ENCODE peak calls at places on chromosomes 11 and 22, in four cellular contexts. L is fibroblast of the aortic adventitia, Y is GM10248, T is left ventricle myocardium inferior. J is an unnamed sample.

GRCh38 chr11:551131-551530 is 9.4 kb downstream of the LMNTD2 start:
- DNase-seq in L (no peak), Y (no peak), T (no peak), J (no peak)

GRCh38 chr22:24146190-24146616 is 35.1 kb upstream of the SUSD2 start:
- DNase-seq in L (peak), Y (peak), T (no peak), J (no peak)

GRCh38 chr22:36166518-36167220 is 6.1 kb upstream of the APOL3 start:
- DNase-seq in L (no peak), Y (no peak), T (no peak), J (no peak)

GRCh38 chr11:75673977-75674582 is 5.2 kb upstream of the MAP6 start:
- DNase-seq in L (peak), Y (no peak), T (no peak), J (no peak)

GRCh38 chr11:96033054-96033453 is 109.1 kb upstream of the MTMR2 start:
- DNase-seq in L (peak), Y (no peak), T (no peak), J (no peak)

GRCh38 chr22:22076361-22076760 is 93.8 kb upstream of the TOP3B start:
- DNase-seq in L (no peak), Y (no peak), T (no peak), J (peak)

GRCh38 chr11:65316311-65316978 is 1.8 kb downstream of the CDC42EP2 start:
- DNase-seq in L (peak), Y (no peak), T (peak), J (no peak)

GRCh38 chr11:117431436-117431835 is 103.8 kb downstream of the CEP164 start:
- DNase-seq in L (no peak), Y (no peak), T (no peak), J (no peak)

GRCh38 chr11:69202511-69203221 is 46.9 kb downstream of the SMIM38 start:
- DNase-seq in L (no peak), Y (no peak), T (peak), J (no peak)

GRCh38 chr11:66070604-66071325 is 693 bp downstream of the PACS1 start:
- DNase-seq in L (peak), Y (no peak), T (peak), J (peak)

GRCh38 chr11:4065086-4065485 is 29.5 kb upstream of the RRM1 start:
- DNase-seq in L (no peak), Y (no peak), T (no peak), J (no peak)

GRCh38 chr11:4065601-4066377 is 28.8 kb upstream of the RRM1 start:
- DNase-seq in L (peak), Y (no peak), T (no peak), J (no peak)

GRCh38 chr11:4066960-4067359 is 27.6 kb upstream of the RRM1 start:
- DNase-seq in L (no peak), Y (no peak), T (no peak), J (no peak)

GRCh38 chr11:4063348-4063747 is 31.3 kb upstream of the RRM1 start:
- DNase-seq in L (no peak), Y (no peak), T (no peak), J (no peak)

GRCh38 chr11:4064278-4064955 is 30.2 kb upstream of the RRM1 start:
- DNase-seq in L (no peak), Y (no peak), T (no peak), J (no peak)
- TF ChIP-seq CTCF in L (no peak), Y (no peak), T (no peak), J (no peak)

GRCh38 chr22:32378703-32379272 is 21.1 kb downstream of the RFPL3 start:
- DNase-seq in L (no peak), Y (no peak), T (no peak), J (no peak)
- TF ChIP-seq CTCF in L (peak), Y (peak), T (peak), J (peak)

GRCh38 chr11:12411395-12411794 is 34.0 kb downstream of the PARVA start:
- DNase-seq in L (no peak), Y (no peak), T (no peak), J (no peak)

GRCh38 chr11:12409621-12410005 is 32.2 kb downstream of the PARVA start:
- DNase-seq in L (peak), Y (no peak), T (no peak), J (no peak)

GRCh38 chr11:12411806-12412727 is 34.7 kb downstream of the PARVA start:
- DNase-seq in L (peak), Y (peak), T (peak), J (peak)

GRCh38 chr11:12408156-12408770 is 30.9 kb downstream of the PARVA start:
- DNase-seq in L (no peak), Y (no peak), T (no peak), J (no peak)

DNA sequence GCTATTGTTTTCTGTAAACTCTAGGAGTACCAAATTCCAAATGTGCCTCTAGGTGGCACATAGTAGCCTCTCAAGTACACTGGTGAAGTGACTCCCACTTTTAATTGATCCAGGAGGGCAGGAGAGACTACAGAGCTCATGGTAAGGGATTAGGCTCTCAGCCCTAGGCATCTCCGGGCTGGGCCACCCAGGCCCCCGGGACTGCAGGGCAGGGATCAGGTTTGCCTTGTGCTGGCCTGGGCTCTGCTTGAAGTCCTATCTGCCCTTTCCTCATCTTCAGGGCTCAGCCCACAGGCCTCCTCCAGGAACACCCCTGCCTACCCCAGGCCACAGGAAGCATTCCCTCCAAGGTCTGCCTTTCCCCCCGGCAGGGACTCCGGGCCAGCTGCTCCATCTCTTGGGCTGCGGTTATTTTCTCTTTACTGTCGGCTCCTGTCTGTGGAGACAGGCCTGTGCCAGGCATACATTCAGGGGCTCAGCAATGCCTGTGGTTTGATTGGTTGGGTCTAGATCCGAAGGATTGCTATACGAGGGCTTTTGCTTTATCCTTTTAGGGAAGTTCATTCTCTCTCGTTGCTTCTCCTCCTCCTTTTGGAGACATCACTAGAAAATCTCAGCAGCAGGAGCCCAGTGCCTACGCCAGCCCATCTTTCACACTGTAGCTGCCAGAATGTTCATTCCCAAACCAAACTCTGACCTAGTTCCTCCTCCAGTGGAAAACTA is 32.8 kb downstream of the PARVA start:
- DNase-seq in L (peak), Y (no peak), T (no peak), J (no peak)
- TF ChIP-seq CTCF in L (peak), Y (no peak), T (peak), J (peak)

GRCh38 chr11:100908746-100909145 is 220.9 kb downstream of the PGR start:
- DNase-seq in L (no peak), Y (no peak), T (no peak), J (no peak)

GRCh38 chr11:100910808-100911207 is 218.8 kb downstream of the PGR start:
- DNase-seq in L (no peak), Y (peak), T (no peak), J (no peak)

GRCh38 chr11:100918551-100919500 is 210.8 kb downstream of the PGR start:
- DNase-seq in L (no peak), Y (no peak), T (no peak), J (no peak)

GRCh38 chr11:100914415-100914814 is 215.2 kb downstream of the PGR start:
- DNase-seq in L (no peak), Y (no peak), T (no peak), J (no peak)
- TF ChIP-seq CTCF in L (no peak), Y (no peak), T (no peak), J (no peak)

GRCh38 chr22:28772633-28773460 is at the start of gene CCDC117:
- DNase-seq in L (peak), Y (peak), T (peak), J (peak)
- TF ChIP-seq CTCF in L (peak), Y (peak), T (peak), J (peak)

GRCh38 chr11:2376751-2377451 is at the start of gene CD81:
- DNase-seq in L (no peak), Y (peak), T (no peak), J (no peak)
- TF ChIP-seq CTCF in L (no peak), Y (no peak), T (no peak), J (peak)

GRCh38 chr11:72349053-72349452 is 85.3 kb downstream of the CLPB start:
- DNase-seq in L (no peak), Y (no peak), T (no peak), J (no peak)
- TF ChIP-seq CTCF in L (no peak), Y (no peak), T (no peak), J (no peak)

J was measured in osteocyte.